ENCODE peak calls at places on chromosome 14, in four cellular contexts. I is mucosa of descending colon; G is NCI-H2171; U is stimulated activated CD4-positive, alpha-beta T cell treated with anti-CD3 and anti-CD28 coated beads, Interleukin-12 subunit alpha, Interleukin-12 subunit beta, amount 100 ng/mL, for 4 hours. W is an unnamed sample.

GRCh38 chr14:64736271-64737131 is 32.3 kb downstream of the PLEKHG3 start:
- DNase-seq in I (peak), U (no peak), G (no peak), W (peak)

GRCh38 chr14:36662543-36663403 is 1.1 kb downstream of the PAX9 start:
- DNase-seq in I (no peak), G (no peak), U (no peak), W (no peak)

GRCh38 chr14:26276757-26277156 is 321.1 kb downstream of the NOVA1 start:
- DNase-seq in G (no peak), I (no peak), U (no peak), W (no peak)

GRCh38 chr14:75297417-75298040 is 18.9 kb downstream of the FOS start:
- DNase-seq in U (no peak), I (no peak), G (no peak), W (no peak)

GRCh38 chr14:64074961-64075619 is 219.1 kb downstream of the ESR2 start:
- DNase-seq in I (no peak), G (no peak), U (no peak), W (no peak)

GRCh38 chr14:77024171-77024627 is 4.3 kb downstream of the IRF2BPL start:
- DNase-seq in I (peak), G (no peak), U (peak), W (peak)

GRCh38 chr14:61080591-61081010 is 99.6 kb downstream of the SLC38A6 start:
- DNase-seq in G (no peak), U (no peak), I (no peak), W (no peak)

GRCh38 chr14:64983439-64984310 is 3.0 kb upstream of the FNTB start:
- DNase-seq in I (no peak), U (no peak), G (peak), W (peak)

GRCh38 chr14:72443991-72444431 is 449.9 kb downstream of the DPF3 start:
- DNase-seq in U (peak), G (no peak), I (no peak), W (no peak)

GRCh38 chr14:63933110-63933509 is 80.3 kb downstream of the SYNE2 start:
- DNase-seq in I (no peak), G (no peak), U (no peak), W (no peak)

GRCh38 chr14:98889107-98889835 is 382.7 kb downstream of the BCL11B start:
- DNase-seq in G (no peak), I (no peak), U (no peak), W (no peak)

GRCh38 chr14:26394114-26394855 is 203.5 kb downstream of the NOVA1 start:
- DNase-seq in G (peak), U (no peak), I (no peak), W (peak)